ENCODE peak calls at places on chromosomes 12 and 14, in four cellular contexts. One of them, this sample, is unnamed. For H3K27me3, the result is how much of the 10 kb centered on the place peaks cover.

GRCh38 chr12:22333751-22334695 is 484 bp downstream of the ST8SIA1 start:
- DNase-seq in uterus: no peak
- DNase-seq in aorta: peak
- DNase-seq in ovary: no peak
- DNase-seq in this sample: no peak

GRCh38 chr12:56324196-56324595 is 8.4 kb upstream of the CNPY2 start:
- DNase-seq in uterus: no peak
- DNase-seq in aorta: no peak
- DNase-seq in ovary: no peak
- DNase-seq in this sample: no peak

GRCh38 chr12:6936642-6937480 is 6.8 kb upstream of the RNU7-1 start:
- DNase-seq in uterus: no peak
- DNase-seq in aorta: no peak
- DNase-seq in ovary: peak
- DNase-seq in this sample: no peak

GRCh38 chr14:68547305-68548193 is 245.3 kb downstream of the ZFP36L1 start:
- DNase-seq in uterus: peak
- DNase-seq in aorta: no peak
- DNase-seq in ovary: peak
- DNase-seq in this sample: no peak

GRCh38 chr12:67826946-67827719 is 162.1 kb upstream of the IFNG-AS1 start:
- DNase-seq in uterus: no peak
- DNase-seq in aorta: no peak
- DNase-seq in ovary: no peak
- DNase-seq in this sample: no peak

GRCh38 chr12:28051516-28052456 is 79.3 kb upstream of the PTHLH start:
- DNase-seq in uterus: no peak
- DNase-seq in aorta: no peak
- DNase-seq in ovary: no peak
- DNase-seq in this sample: no peak

GRCh38 chr12:1776139-1776975 is 44.0 kb upstream of the LRTM2 start:
- DNase-seq in uterus: no peak
- DNase-seq in aorta: no peak
- DNase-seq in ovary: no peak
- DNase-seq in this sample: no peak

GRCh38 chr12:67256649-67257048 is 12.5 kb upstream of the CAND1 start:
- DNase-seq in uterus: no peak
- DNase-seq in aorta: no peak
- DNase-seq in ovary: no peak
- DNase-seq in this sample: no peak

GRCh38 chr14:66003082-66003740 is 483.0 kb upstream of the CCDC196 start:
- DNase-seq in uterus: no peak
- DNase-seq in aorta: no peak
- DNase-seq in ovary: no peak
- DNase-seq in this sample: no peak

GRCh38 chr14:103683139-103683538 is 32.1 kb downstream of the XRCC3 start:
- DNase-seq in uterus: no peak
- DNase-seq in aorta: peak
- DNase-seq in ovary: no peak
- DNase-seq in this sample: no peak

GRCh38 chr14:56417173-56417572 is 162.4 kb upstream of the TMEM260 start:
- DNase-seq in uterus: no peak
- DNase-seq in aorta: no peak
- DNase-seq in ovary: no peak
- DNase-seq in this sample: no peak

GRCh38 chr14:68546839-68547238 is 246.0 kb downstream of the ZFP36L1 start:
- DNase-seq in uterus: peak
- DNase-seq in aorta: no peak
- DNase-seq in ovary: no peak
- DNase-seq in this sample: no peak

GRCh38 chr14:73143003-73143402 is 6.7 kb downstream of the PSEN1 start:
- DNase-seq in uterus: no peak
- DNase-seq in aorta: no peak
- DNase-seq in ovary: no peak
- DNase-seq in this sample: no peak

GRCh38 chr12:116736962-116737773 is 701 bp downstream of the SPRING1 start:
- DNase-seq in uterus: no peak
- DNase-seq in aorta: peak
- DNase-seq in ovary: no peak
- DNase-seq in this sample: peak

GRCh38 chr12:40833818-40834217 is 141.6 kb downstream of the CNTN1 start:
- DNase-seq in uterus: no peak
- DNase-seq in aorta: no peak
- DNase-seq in ovary: no peak
- DNase-seq in this sample: no peak

GRCh38 chr14:65472189-65472588 is 59.7 kb downstream of the FUT8 start:
- DNase-seq in uterus: no peak
- DNase-seq in aorta: no peak
- DNase-seq in ovary: no peak
- DNase-seq in this sample: no peak

GRCh38 chr14:102588821-102589220 is 3.6 kb upstream of the RCOR1 start:
- DNase-seq in uterus: no peak
- DNase-seq in aorta: no peak
- DNase-seq in ovary: no peak
- DNase-seq in this sample: no peak

GRCh38 chr14:36516719-36517241 is 3.3 kb downstream of the NKX2-1 start:
- DNase-seq in uterus: no peak
- DNase-seq in aorta: no peak
- DNase-seq in ovary: no peak
- DNase-seq in this sample: no peak

GRCh38 chr12:85725991-85726390 is 110.2 kb downstream of the RASSF9 start:
- DNase-seq in uterus: no peak
- DNase-seq in aorta: no peak
- DNase-seq in ovary: no peak
- DNase-seq in this sample: no peak

GRCh38 chr12:77795699-77796098 is 35.0 kb upstream of the NAV3 start:
- DNase-seq in uterus: no peak
- DNase-seq in aorta: no peak
- DNase-seq in ovary: no peak
- DNase-seq in this sample: no peak

GRCh38 chr14:83309833-83310232 is 1776.2 kb upstream of the SEL1L start:
- DNase-seq in uterus: no peak
- DNase-seq in aorta: no peak
- DNase-seq in ovary: no peak
- DNase-seq in this sample: no peak

GRCh38 chr14:103071544-103072251 is 12.3 kb upstream of the LBHD2 start:
- DNase-seq in uterus: no peak
- DNase-seq in aorta: no peak
- DNase-seq in ovary: no peak
- DNase-seq in this sample: no peak

GRCh38 chr14:79419571-79420327 is 791.6 kb downstream of the DIO2 start:
- DNase-seq in uterus: no peak
- DNase-seq in aorta: no peak
- DNase-seq in ovary: no peak
- DNase-seq in this sample: no peak

GRCh38 chr14:58238252-58239247 is 6.1 kb upstream of the PSMA3 start:
- DNase-seq in uterus: no peak
- DNase-seq in aorta: no peak
- DNase-seq in ovary: peak
- DNase-seq in this sample: no peak

DNA sequence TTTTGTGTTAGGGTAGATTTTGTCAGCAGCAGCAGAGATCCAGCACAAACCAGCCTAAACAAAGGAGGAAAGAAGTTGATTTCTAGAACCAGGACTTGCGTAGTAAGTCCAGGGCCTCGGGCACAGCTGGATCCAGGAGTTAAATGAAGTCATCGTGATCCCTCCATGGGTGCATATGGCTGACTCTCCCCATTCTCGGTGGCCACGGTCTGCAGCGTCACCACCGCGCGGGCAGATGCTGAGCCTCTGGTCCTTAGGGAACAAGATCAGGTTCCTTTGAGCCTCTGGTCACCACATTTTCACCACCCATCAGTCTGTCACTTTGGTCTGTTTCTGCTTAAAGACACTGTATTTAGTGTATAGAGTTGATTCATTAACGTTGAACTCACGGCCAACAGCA is 14.8 kb upstream of the GALNT9 start:
- DNase-seq in uterus: no peak
- DNase-seq in aorta: no peak
- DNase-seq in ovary: no peak
- DNase-seq in this sample: no peak
- H3K27me3 ChIP-seq in uterus: under half
- H3K27me3 ChIP-seq in aorta: under half
- H3K27me3 ChIP-seq in ovary: under half
- H3K27me3 ChIP-seq in this sample: under half

GRCh38 chr12:132168311-132169031 is 24.2 kb downstream of the NOC4L start:
- DNase-seq in uterus: no peak
- DNase-seq in aorta: no peak
- DNase-seq in ovary: no peak
- DNase-seq in this sample: no peak

GRCh38 chr12:132169376-132169775 is 25.1 kb downstream of the NOC4L start:
- DNase-seq in uterus: no peak
- DNase-seq in aorta: no peak
- DNase-seq in ovary: no peak
- DNase-seq in this sample: no peak

GRCh38 chr12:132166093-132166492 is 21.8 kb downstream of the NOC4L start:
- DNase-seq in uterus: no peak
- DNase-seq in aorta: no peak
- DNase-seq in ovary: no peak
- DNase-seq in this sample: no peak

GRCh38 chr12:132166801-132167591 is 22.7 kb downstream of the NOC4L start:
- DNase-seq in uterus: no peak
- DNase-seq in aorta: no peak
- DNase-seq in ovary: no peak
- DNase-seq in this sample: no peak

DNA sequence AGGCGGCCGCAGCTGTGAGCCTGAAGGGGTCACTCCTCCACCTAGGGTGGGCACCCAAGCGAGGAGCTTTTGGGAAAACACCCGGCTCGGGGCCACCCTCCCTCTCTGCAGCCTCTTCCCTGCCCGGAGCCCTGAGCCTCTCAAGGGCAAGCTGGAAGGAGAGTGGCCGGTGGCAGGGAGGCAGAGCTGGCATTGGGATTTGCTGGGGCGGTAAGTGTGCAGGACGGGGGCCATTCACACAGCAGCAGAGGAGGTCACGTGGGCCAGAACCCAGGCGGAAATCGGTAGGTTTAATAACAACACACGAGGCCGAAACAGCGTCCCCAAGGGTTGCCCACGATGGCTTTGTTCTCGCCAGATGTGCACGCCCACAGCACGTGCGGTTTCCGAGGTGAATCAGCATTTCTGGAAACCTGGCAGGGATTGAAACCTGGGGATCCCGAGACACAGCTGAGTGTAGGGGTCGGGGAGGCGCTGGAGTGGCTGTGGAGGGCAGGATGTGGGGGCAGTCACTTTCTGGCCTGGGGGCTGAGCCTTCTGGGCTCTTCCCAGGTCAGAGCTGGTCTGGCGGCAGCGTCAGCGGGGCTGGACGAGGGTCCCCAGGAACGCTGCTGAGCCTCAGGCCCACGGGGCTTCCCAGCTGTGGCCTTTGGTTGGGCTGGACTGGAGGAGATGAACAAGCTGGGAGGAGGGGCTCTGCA is 23.5 kb downstream of the NOC4L start:
- DNase-seq in uterus: no peak
- DNase-seq in aorta: no peak
- DNase-seq in ovary: no peak
- DNase-seq in this sample: no peak
- H3K27me3 ChIP-seq in uterus: under half
- H3K27me3 ChIP-seq in aorta: under half
- H3K27me3 ChIP-seq in ovary: under half
- H3K27me3 ChIP-seq in this sample: under half

GRCh38 chr14:95818581-95818980 is 58.1 kb upstream of the TUNAR start:
- DNase-seq in uterus: no peak
- DNase-seq in aorta: no peak
- DNase-seq in ovary: no peak
- DNase-seq in this sample: no peak

GRCh38 chr14:95814363-95815225 is 62.0 kb upstream of the TUNAR start:
- DNase-seq in uterus: no peak
- DNase-seq in aorta: no peak
- DNase-seq in ovary: no peak
- DNase-seq in this sample: no peak

GRCh38 chr14:95815226-95815690 is 61.4 kb upstream of the TUNAR start:
- DNase-seq in uterus: no peak
- DNase-seq in aorta: no peak
- DNase-seq in ovary: no peak
- DNase-seq in this sample: no peak

GRCh38 chr14:95817271-95817670 is 59.4 kb upstream of the TUNAR start:
- DNase-seq in uterus: no peak
- DNase-seq in aorta: no peak
- DNase-seq in ovary: no peak
- DNase-seq in this sample: no peak

GRCh38 chr14:95816539-95816938 is 60.1 kb upstream of the TUNAR start:
- DNase-seq in uterus: no peak
- DNase-seq in aorta: no peak
- DNase-seq in ovary: no peak
- DNase-seq in this sample: no peak
- H3K27me3 ChIP-seq in uterus: under half
- H3K27me3 ChIP-seq in aorta: under half
- H3K27me3 ChIP-seq in ovary: under half
- H3K27me3 ChIP-seq in this sample: under half

GRCh38 chr12:52337054-52337453 is 15.9 kb upstream of the KRT83 start:
- DNase-seq in uterus: no peak
- DNase-seq in aorta: no peak
- DNase-seq in ovary: no peak
- DNase-seq in this sample: no peak
- H3K27me3 ChIP-seq in uterus: under half
- H3K27me3 ChIP-seq in aorta: under half
- H3K27me3 ChIP-seq in ovary: under half
- H3K27me3 ChIP-seq in this sample: under half

DNA sequence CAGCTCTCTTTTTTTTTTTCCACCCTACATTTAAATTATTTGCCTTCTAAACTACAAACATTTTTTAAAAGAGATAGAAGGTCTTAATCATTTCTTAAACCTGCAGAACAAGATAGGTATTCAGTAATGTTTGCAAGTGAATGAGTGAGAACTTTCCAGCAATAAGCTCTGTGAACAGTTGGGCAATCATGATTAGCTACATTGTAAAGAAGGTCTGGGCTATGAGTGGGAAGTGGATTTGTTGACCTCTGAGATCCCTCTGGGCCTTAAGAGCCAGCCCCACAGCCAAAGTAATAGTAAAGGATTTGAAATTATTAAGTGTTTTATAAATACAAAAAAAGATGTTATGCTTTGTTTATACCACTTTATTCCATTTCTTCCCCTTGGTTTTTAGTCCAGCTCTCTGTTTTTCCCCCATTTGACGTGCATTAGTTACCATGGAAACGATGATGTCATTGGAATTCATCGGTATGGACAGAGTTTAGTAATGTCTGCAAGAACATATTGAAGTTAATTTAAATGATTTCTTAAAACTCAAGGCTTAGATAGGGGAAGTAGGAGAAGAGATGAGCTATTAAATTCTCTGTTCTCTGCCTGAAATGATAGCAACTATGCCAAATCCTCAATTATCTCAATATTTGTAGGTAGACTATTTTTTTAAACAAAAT is 247.7 kb upstream of the ARHGAP5 start:
- DNase-seq in uterus: no peak
- DNase-seq in aorta: no peak
- DNase-seq in ovary: no peak
- DNase-seq in this sample: no peak
- H3K27me3 ChIP-seq in uterus: under half
- H3K27me3 ChIP-seq in aorta: under half
- H3K27me3 ChIP-seq in ovary: under half
- H3K27me3 ChIP-seq in this sample: under half

This sample was measured in HL-60.